ENCODE peak calls at places on chromosome 21, in ten cellular contexts. C, T, H, M, V, Y, E, G, B and F are unnamed samples.

GRCh38 chr21:32322676-32323075 is 24.0 kb downstream of the MRAP start:
- DNase-seq in V (no peak), H (no peak), C (no peak), B (no peak), E (no peak), Y (no peak), G (no peak), M (no peak), T (no peak), F (no peak)

GRCh38 chr21:45994086-45994661 is 12.6 kb downstream of the COL6A1 start:
- DNase-seq in B (peak; percentile 41), E (no peak), C (peak; percentile 11), T (no peak), V (no peak), Y (no peak), G (no peak), M (no peak), H (peak; percentile 17), F (no peak)

GRCh38 chr21:42746593-42747266 is 93.3 kb downstream of the PDE9A start:
- DNase-seq in B (no peak), M (no peak), E (no peak), V (no peak), Y (peak; percentile 80), T (peak; percentile 45), H (no peak), C (peak; percentile 38), G (no peak), F (peak; percentile 74)

GRCh38 chr21:20970691-20971090 is 27.5 kb upstream of the NCAM2 start:
- DNase-seq in H (no peak), G (no peak), E (no peak), Y (no peak), T (no peak), V (no peak), C (no peak), B (no peak), M (no peak), F (no peak)

GRCh38 chr21:38486221-38486620 is 12.1 kb downstream of the ERG start:
- DNase-seq in T (no peak), E (no peak), V (no peak), G (no peak), Y (no peak), B (no peak), C (no peak), M (peak; percentile 76), H (no peak), F (no peak)

GRCh38 chr21:42255825-42256224 is 36.9 kb downstream of the ABCG1 start:
- DNase-seq in G (no peak), T (no peak), C (no peak), E (no peak), M (no peak), V (no peak), Y (no peak), B (no peak), H (no peak), F (no peak)

GRCh38 chr21:36320421-36321324 is 676 bp downstream of the MORC3 start:
- DNase-seq in C (peak; percentile 77), G (no peak), T (no peak), H (peak; percentile 74), V (peak; percentile 10), Y (no peak), E (peak; percentile 66), M (peak; percentile 70), B (peak; percentile 82), F (no peak)

GRCh38 chr21:15617968-15618367 is 111.8 kb upstream of the USP25 start:
- DNase-seq in B (no peak), V (no peak), E (no peak), H (no peak), C (no peak), G (peak; percentile 44), T (no peak), M (peak; percentile 86), Y (no peak), F (no peak)

GRCh38 chr21:44706026-44706705 is 5.2 kb downstream of the TSPEAR start:
- DNase-seq in Y (no peak), G (no peak), T (no peak), B (no peak), C (no peak), E (no peak), H (no peak), V (no peak), M (no peak), F (no peak)

GRCh38 chr21:31660134-31660565 is 657 bp downstream of the SOD1 start:
- DNase-seq in M (peak; percentile 21), Y (peak; percentile 37), B (peak; percentile 71), C (peak; percentile 42), E (no peak), G (peak; percentile 72), H (no peak), T (peak; percentile 29), V (no peak), F (peak; percentile 23)

GRCh38 chr21:37257526-37257966 is 9.6 kb downstream of the VPS26C start:
- DNase-seq in V (no peak), Y (peak; percentile 37), E (no peak), T (no peak), H (no peak), C (peak; percentile 55), B (no peak), M (peak; percentile 47), G (no peak), F (peak; percentile 19)

GRCh38 chr21:29641635-29642550 is 297.9 kb downstream of the GRIK1 start:
- DNase-seq in E (no peak), H (no peak), V (no peak), T (no peak), Y (no peak), M (no peak), B (no peak), G (no peak), C (no peak), F (no peak)